ENCODE peak calls at places on chromosome 3, in seven cellular contexts. V, L, R, Y, Z, X and K are unnamed samples.

GRCh38 chr3:45950686-45951600 is 7.7 kb downstream of the CXCR6 start:
- DNase-seq in X (no peak), L (no peak), Y (peak; percentile 66), Z (no peak), V (no peak), R (no peak), K (no peak)

GRCh38 chr3:123367467-123368154 is 81.3 kb downstream of the ADCY5 start:
- DNase-seq in Y (no peak), V (no peak), L (no peak), Z (no peak), X (no peak), R (no peak), K (no peak)

GRCh38 chr3:31043184-31043819 is 148.8 kb upstream of the GADL1 start:
- DNase-seq in V (no peak), X (no peak), Z (no peak), L (no peak), R (no peak), Y (no peak), K (no peak)

GRCh38 chr3:126811530-126811929 is 107.5 kb downstream of the CHCHD6 start:
- DNase-seq in R (no peak), Y (no peak), X (no peak), V (no peak), Z (no peak), L (no peak), K (peak; percentile 28)

GRCh38 chr3:40615110-40615915 is 90.6 kb downstream of the ZNF621 start:
- DNase-seq in Y (no peak), X (no peak), R (no peak), Z (no peak), L (no peak), V (no peak), K (no peak)

GRCh38 chr3:117080899-117081298 is 371.3 kb downstream of the TUSC7 start:
- DNase-seq in L (no peak), Y (no peak), R (no peak), V (no peak), Z (no peak), X (no peak), K (no peak)

GRCh38 chr3:53174346-53175250 is 13.6 kb downstream of the PRKCD start:
- DNase-seq in L (no peak), V (no peak), X (no peak), Y (no peak), R (no peak), Z (no peak), K (no peak)

GRCh38 chr3:116051040-116051439 is 394.2 kb downstream of the LSAMP start:
- DNase-seq in Z (no peak), V (no peak), X (no peak), R (no peak), Y (no peak), L (no peak), K (no peak)

GRCh38 chr3:127307431-127307830 is 19.6 kb upstream of the PRR20G start:
- DNase-seq in V (no peak), X (no peak), R (no peak), L (no peak), Y (no peak), Z (no peak), K (no peak)

GRCh38 chr3:133289322-133289721 is 110.5 kb upstream of the BFSP2 start:
- DNase-seq in Y (no peak), R (peak; percentile 11), Z (no peak), V (no peak), L (no peak), X (no peak), K (no peak)

GRCh38 chr3:159234306-159234705 is 432.5 kb downstream of the MFSD1 start:
- DNase-seq in V (no peak), R (peak; percentile 78), X (no peak), Z (no peak), Y (no peak), L (no peak), K (no peak)

GRCh38 chr3:167978071-167978470 is 117.7 kb downstream of the GOLIM4 start:
- DNase-seq in L (no peak), X (peak; percentile 29), Y (no peak), V (no peak), R (no peak), Z (no peak), K (no peak)

GRCh38 chr3:46667657-46668056 is 25.8 kb downstream of the ALS2CL start:
- DNase-seq in L (peak; percentile 7), Y (peak; percentile 84), X (no peak), V (peak; percentile 8), R (no peak), Z (no peak), K (no peak)

GRCh38 chr3:185549111-185549510 is 3.3 kb downstream of the LIPH start:
- DNase-seq in Y (peak; percentile 69), Z (no peak), V (peak; percentile 57), L (peak; percentile 17), X (peak; percentile 23), R (peak; percentile 84), K (peak; percentile 66)

GRCh38 chr3:189863031-189863430 is 231.8 kb downstream of the TP63 start:
- DNase-seq in L (peak; percentile 48), R (no peak), Y (no peak), X (no peak), Z (no peak), V (no peak), K (no peak)

GRCh38 chr3:106811376-106811775 is 565.9 kb upstream of the CCDC54 start:
- DNase-seq in R (peak; percentile 65), V (no peak), Z (no peak), Y (no peak), X (no peak), L (no peak), K (no peak)

GRCh38 chr3:150168694-150169093 is 198.0 kb upstream of the PFN2 start:
- DNase-seq in Z (peak; percentile 14), V (peak; percentile 70), X (peak; percentile 36), R (no peak), Y (no peak), L (peak; percentile 84), K (no peak)

GRCh38 chr3:128804017-128804816 is 75.2 kb upstream of the ACAD9 start:
- DNase-seq in X (peak; percentile 59), Y (no peak), V (no peak), Z (no peak), L (no peak), R (peak; percentile 80), K (peak; percentile 24)
- TF ChIP-seq POLR2A in X (no peak), Y (no peak), V (no peak), Z (no peak), L (no peak), R (no peak), K (no peak)

GRCh38 chr3:186787642-186788481 is 4.5 kb downstream of the EIF4A2 start:
- DNase-seq in X (no peak), L (no peak), Y (no peak), V (no peak), Z (no peak), R (no peak), K (no peak)

GRCh38 chr3:186790261-186790981 is 7.0 kb downstream of the EIF4A2 start:
- DNase-seq in Z (no peak), V (no peak), L (no peak), R (peak; percentile 50), X (no peak), Y (no peak), K (no peak)

GRCh38 chr3:186786810-186787375 is 3.5 kb downstream of the EIF4A2 start:
- DNase-seq in L (no peak), X (no peak), Y (no peak), R (no peak), Z (no peak), V (no peak), K (no peak)

GRCh38 chr3:186789554-186790260 is 6.3 kb downstream of the EIF4A2 start:
- DNase-seq in X (no peak), V (no peak), Z (no peak), R (no peak), Y (no peak), L (no peak), K (no peak)

DNA sequence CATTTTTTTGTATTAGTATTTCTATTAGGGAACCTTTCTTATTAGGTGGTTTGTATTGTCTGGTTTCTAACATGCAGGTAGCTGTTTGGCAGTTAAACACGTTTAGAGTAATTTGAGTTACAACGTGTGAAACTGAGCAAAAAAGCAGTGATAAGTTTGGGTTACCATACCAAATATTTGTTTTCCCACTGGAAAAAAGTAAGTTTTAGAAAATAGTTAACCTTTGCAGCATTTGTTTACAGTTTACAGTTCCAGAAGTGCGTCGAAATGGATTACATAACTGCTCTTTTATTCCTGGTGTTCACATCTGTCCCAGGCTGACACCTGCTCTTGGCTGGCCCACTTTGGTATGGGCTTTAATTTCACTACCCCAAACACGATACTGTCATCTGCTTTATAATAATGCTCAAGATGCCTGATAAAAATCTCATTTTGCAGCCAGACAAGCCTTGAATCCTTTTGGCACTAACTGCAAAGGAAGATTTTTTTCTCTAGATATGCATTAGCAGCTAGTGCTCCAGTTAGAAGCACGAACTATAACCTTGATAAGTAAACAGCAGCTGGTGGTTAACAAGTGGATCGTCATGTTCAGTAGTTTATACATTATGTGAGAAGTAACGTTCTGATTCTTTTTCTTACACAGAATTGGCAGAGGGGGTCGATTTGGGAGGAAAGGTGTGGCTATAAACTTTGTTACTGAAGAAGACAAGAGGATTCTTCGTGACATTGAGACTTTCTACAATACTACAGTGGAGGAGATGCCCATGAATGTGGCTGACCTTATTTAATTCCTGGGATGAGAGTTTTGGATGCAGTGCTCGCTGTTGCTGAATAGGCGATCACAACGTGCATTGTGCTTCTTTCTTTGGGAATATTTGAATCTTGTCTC is 5.3 kb downstream of the EIF4A2 start:
- DNase-seq in V (no peak), R (no peak), Z (no peak), Y (no peak), L (no peak), X (no peak), K (no peak)
- TF ChIP-seq POLR2A in V (no peak), R (no peak), Z (no peak), Y (no peak), L (no peak), X (peak; percentile 30), K (no peak)

GRCh38 chr3:172189213-172189612 is 149.8 kb downstream of the FNDC3B start:
- DNase-seq in R (no peak), Z (no peak), L (no peak), Y (no peak), V (no peak), X (no peak), K (no peak)
- TF ChIP-seq POLR2A in R (no peak), Z (no peak), L (no peak), Y (no peak), V (no peak), X (no peak), K (no peak)

DNA sequence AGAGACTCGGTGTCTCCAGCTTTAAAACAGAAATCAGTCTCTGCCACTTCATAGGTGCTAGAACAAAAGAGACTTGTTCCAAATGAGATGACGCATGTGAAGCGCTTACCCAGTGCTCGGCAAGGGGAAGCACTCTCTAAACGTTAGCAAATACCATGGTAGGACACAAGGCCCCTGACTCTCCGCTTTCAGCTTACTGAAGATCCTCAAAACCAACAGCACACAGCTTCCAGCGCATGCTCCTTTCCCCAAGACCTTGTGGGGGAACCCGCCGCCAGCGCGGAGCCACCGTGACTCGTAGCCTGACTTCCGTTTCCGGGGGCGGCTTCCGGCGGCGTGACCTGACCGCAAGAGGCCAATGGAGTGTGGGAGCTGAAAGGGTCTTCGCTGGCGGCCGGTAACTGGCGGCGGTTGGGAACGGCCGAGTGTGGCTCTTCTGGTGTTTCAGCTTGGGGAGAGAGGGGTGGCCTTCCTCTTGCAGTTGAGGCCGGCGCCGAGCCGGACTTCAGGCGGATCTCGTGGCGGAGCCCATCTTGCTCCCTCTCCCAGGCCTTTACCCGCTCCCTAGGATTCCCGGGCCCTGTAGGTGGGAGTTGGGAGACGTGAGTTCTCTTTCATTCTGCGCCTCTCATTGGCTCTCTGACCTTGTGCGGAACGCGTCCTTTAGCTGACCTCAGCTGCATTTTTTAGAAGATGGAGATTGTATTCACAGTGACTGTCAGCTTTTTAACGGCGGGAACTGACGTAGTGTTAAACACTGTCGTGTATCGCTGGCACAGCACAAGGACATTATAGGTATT is at the start of gene THUMPD3:
- DNase-seq in Z (peak; percentile 78), X (peak; percentile 92), L (peak; percentile 86), R (peak; percentile 90), Y (peak; percentile 97), V (peak; percentile 91), K (peak; percentile 79)
- TF ChIP-seq POLR2A in Z (peak; percentile 60), X (peak; percentile 99), L (peak; percentile 66), R (peak; percentile 95), Y (peak; percentile 34), V (peak; percentile 76), K (peak; percentile 58)